ENCODE peak calls at places on chromosomes 6 and 20, in five cellular contexts. Q is stomach, Y is H1, M is A549, D is prostate gland. I is an unnamed sample.

GRCh38 chr20:47198254-47198671 is 158.2 kb downstream of the ZMYND8 start:
- DNase-seq in Q (no peak), D (no peak), M (no peak), Y (no peak), I (no peak)

GRCh38 chr6:19501737-19502245 is 335.4 kb upstream of the ID4 start:
- DNase-seq in Q (no peak), D (no peak), Y (no peak), M (no peak), I (no peak)

GRCh38 chr6:90217621-90218496 is 78.8 kb downstream of the BACH2 start:
- DNase-seq in M (peak), Y (peak), D (no peak), Q (peak), I (no peak)

GRCh38 chr20:22522701-22523100 is 61.7 kb downstream of the FOXA2 start:
- DNase-seq in Q (no peak), Y (no peak), M (no peak), D (no peak), I (no peak)

GRCh38 chr6:152313542-152314482 is 323.4 kb downstream of the SYNE1 start:
- DNase-seq in Q (no peak), D (no peak), Y (no peak), M (no peak), I (no peak)

GRCh38 chr20:2559641-2560040 is 23.3 kb downstream of the TMC2 start:
- DNase-seq in Q (no peak), D (no peak), M (no peak), Y (no peak), I (no peak)

GRCh38 chr6:129906515-129907077 is 45.5 kb upstream of the TMEM244 start:
- DNase-seq in Y (no peak), Q (no peak), D (no peak), M (no peak), I (no peak)

GRCh38 chr6:139855741-139856206 is 481.3 kb upstream of the CITED2 start:
- DNase-seq in Q (no peak), Y (no peak), D (no peak), M (no peak), I (no peak)

GRCh38 chr6:41505084-41506049 is 40.8 kb upstream of the FOXP4 start:
- DNase-seq in D (peak), Q (peak), Y (peak), M (no peak), I (peak)

GRCh38 chr6:169839493-169839892 is 88.1 kb downstream of the ERMARD start:
- DNase-seq in Y (no peak), Q (peak), M (no peak), D (peak), I (no peak)

GRCh38 chr6:69179681-69180080 is 544.6 kb downstream of the ADGRB3 start:
- DNase-seq in M (peak), Q (no peak), D (no peak), Y (no peak), I (no peak)

GRCh38 chr6:41156771-41157170 is 2.6 kb upstream of the TREML1 start:
- DNase-seq in M (no peak), Q (no peak), Y (no peak), D (no peak), I (no peak)

GRCh38 chr6:75203721-75204120 is 2.1 kb downstream of the COL12A1 start:
- DNase-seq in M (no peak), D (no peak), Q (no peak), Y (no peak), I (no peak)

GRCh38 chr6:117531346-117531745 is 48.9 kb downstream of the DCBLD1 start:
- DNase-seq in Y (no peak), M (no peak), D (no peak), Q (no peak), I (no peak)

GRCh38 chr6:137784583-137784982 is 82.5 kb upstream of the TNFAIP3 start:
- DNase-seq in Y (no peak), D (no peak), Q (no peak), M (no peak), I (no peak)

GRCh38 chr6:38508894-38509293 is 130.8 kb downstream of the BTBD9 start:
- DNase-seq in M (peak), Q (no peak), Y (no peak), D (no peak), I (no peak)

GRCh38 chr20:44017905-44018683 is 103.4 kb downstream of the TOX2 start:
- DNase-seq in Y (no peak), M (peak), Q (peak), D (peak), I (no peak)

GRCh38 chr20:39849664-39850063 is 839.4 kb downstream of the MAFB start:
- DNase-seq in Q (peak), Y (no peak), M (no peak), D (peak), I (peak)

GRCh38 chr6:150915156-150915555 is 49.7 kb downstream of the MTHFD1L start:
- DNase-seq in M (no peak), Y (no peak), D (no peak), Q (no peak), I (no peak)

GRCh38 chr6:36226648-36227047 is 30.1 kb downstream of the BRPF3 start:
- DNase-seq in Q (no peak), D (no peak), M (no peak), Y (no peak), I (no peak)

GRCh38 chr20:31845300-31845863 is at the start of gene FOXS1:
- DNase-seq in Q (no peak), M (no peak), Y (no peak), D (no peak), I (peak)

GRCh38 chr6:159174263-159174974 is 5.2 kb downstream of the FNDC1 start:
- DNase-seq in Y (peak), M (peak), Q (peak), D (peak), I (peak)

GRCh38 chr6:31354248-31354647 is 2.7 kb downstream of the HLA-B start:
- DNase-seq in M (no peak), D (no peak), Q (no peak), Y (no peak), I (no peak)

GRCh38 chr6:12955996-12956395 is 239.4 kb downstream of the PHACTR1 start:
- DNase-seq in D (no peak), M (no peak), Q (no peak), Y (no peak), I (no peak)
- TF ChIP-seq CTCF in D (no peak), M (no peak), Q (no peak), Y (no peak), I (no peak)

DNA sequence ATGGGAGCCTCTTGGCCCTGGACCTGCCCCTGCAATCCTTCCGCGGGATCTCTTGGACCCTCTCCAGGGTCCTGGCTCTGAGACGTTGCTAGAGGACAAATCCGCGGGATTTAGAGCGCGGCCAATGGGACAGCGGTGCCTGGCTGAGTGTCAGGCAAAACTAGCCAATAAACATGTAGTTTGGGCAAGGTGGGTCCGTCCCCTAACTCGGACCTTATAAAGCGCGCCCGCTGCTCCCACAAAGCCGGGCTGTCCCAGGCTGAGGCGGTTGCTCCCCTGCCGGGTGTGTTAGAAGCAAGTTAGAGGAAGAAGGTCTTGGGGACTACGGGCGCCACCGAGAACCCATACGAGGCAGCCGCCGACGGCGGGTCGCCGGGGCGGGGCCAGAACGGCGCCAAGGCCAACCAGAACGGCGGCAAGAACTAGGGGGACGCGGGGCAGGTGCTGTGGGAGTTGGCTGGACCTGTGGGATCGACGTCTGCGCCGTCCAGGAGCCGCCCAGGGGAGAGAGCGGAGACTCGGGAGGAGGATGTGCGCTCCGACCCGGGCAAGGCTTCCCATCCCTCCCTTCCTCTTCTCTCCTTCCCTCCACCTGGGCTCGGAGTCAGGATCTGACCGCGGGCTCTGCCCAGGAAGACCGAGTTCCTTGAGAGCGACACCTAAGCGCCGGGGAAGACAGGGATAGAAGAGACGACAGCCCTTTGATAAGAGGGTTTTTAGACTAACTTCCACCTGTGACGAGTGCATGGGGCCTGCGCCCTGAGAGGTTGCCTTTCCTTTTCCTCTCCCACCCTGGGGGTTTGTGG is 6.5 kb upstream of the TMEM14A start:
- DNase-seq in M (peak), Y (peak), D (peak), Q (peak), I (peak)
- TF ChIP-seq POLR2A in M (peak), Y (peak), D (peak), Q (no peak), I (peak)

GRCh38 chr20:45880988-45881788 is at the start of gene ZSWIM1:
- DNase-seq in Y (peak), D (peak), Q (peak), M (peak), I (peak)
- TF ChIP-seq CTCF in Y (no peak), D (no peak), Q (no peak), M (no peak), I (no peak)

GRCh38 chr20:49713779-49714712 is at the start of gene B4GALT5:
- DNase-seq in M (peak), Y (peak), Q (peak), D (peak), I (peak)
- TF ChIP-seq POLR2A in M (peak), Y (no peak), Q (no peak), D (peak), I (no peak)

GRCh38 chr6:110731898-110732297 is 83.4 kb downstream of the CDK19 start:
- DNase-seq in Q (no peak), Y (no peak), M (no peak), D (no peak), I (no peak)
- TF ChIP-seq CTCF in Q (no peak), Y (no peak), M (no peak), D (no peak), I (no peak)

I was measured in breast epithelium.